ENCODE peak calls at places on chromosomes 13 and 19, in nine cellular contexts. A, D, B, P, K, J, L, O and G are unnamed samples.

GRCh38 chr13:96991072-96991471 is 3.2 kb downstream of the OXGR1 start:
- DNase-seq in L (no peak), J (no peak), P (no peak), B (no peak), O (no peak), K (no peak), A (no peak), D (no peak), G (no peak)

GRCh38 chr13:109778102-109778542 is 8.3 kb downstream of the IRS2 start:
- DNase-seq in L (no peak), A (no peak), J (peak), D (no peak), K (no peak), P (no peak), B (peak), O (peak), G (no peak)

GRCh38 chr19:15170345-15170744 is 30.4 kb downstream of the NOTCH3 start:
- DNase-seq in K (no peak), A (no peak), D (no peak), O (no peak), B (no peak), L (no peak), P (no peak), J (no peak), G (no peak)

GRCh38 chr13:20311022-20311421 is 78.9 kb upstream of the GJB6 start:
- DNase-seq in L (no peak), D (no peak), J (no peak), A (no peak), P (no peak), B (no peak), O (no peak), K (no peak), G (no peak)

GRCh38 chr19:49058592-49058991 is 1.0 kb upstream of the CGB7 start:
- DNase-seq in O (peak), L (no peak), A (no peak), D (peak), P (no peak), J (peak), K (no peak), B (peak), G (no peak)

GRCh38 chr13:67148219-67148583 is 81.9 kb downstream of the PCDH9 start:
- DNase-seq in O (peak), A (no peak), J (peak), K (no peak), L (no peak), D (no peak), B (peak), P (no peak), G (peak)

GRCh38 chr13:41643502-41643901 is 186.2 kb downstream of the RGCC start:
- DNase-seq in B (no peak), J (no peak), P (no peak), A (no peak), L (no peak), K (no peak), O (no peak), D (no peak), G (no peak)

GRCh38 chr19:7434391-7434790 is 54.4 kb downstream of the PEX11G start:
- DNase-seq in K (no peak), O (no peak), L (no peak), P (no peak), J (no peak), A (no peak), D (no peak), B (no peak), G (no peak)

GRCh38 chr19:15928321-15928720 is 6.0 kb downstream of the CYP4F11 start:
- DNase-seq in J (no peak), B (no peak), P (no peak), A (no peak), O (no peak), K (no peak), D (no peak), L (no peak), G (no peak)

GRCh38 chr19:2332341-2333026 is 4.0 kb downstream of the SPPL2B start:
- DNase-seq in A (peak), J (no peak), D (no peak), K (peak), P (peak), L (no peak), B (no peak), O (no peak), G (no peak)

GRCh38 chr13:80297094-80297493 is 43.8 kb downstream of the SPRY2 start:
- DNase-seq in D (no peak), J (no peak), P (no peak), O (no peak), L (no peak), K (no peak), B (no peak), A (no peak), G (no peak)

GRCh38 chr19:45021971-45022370 is 16.9 kb upstream of the CLASRP start:
- DNase-seq in O (no peak), L (no peak), B (no peak), A (no peak), K (no peak), J (no peak), P (no peak), D (no peak), G (no peak)

GRCh38 chr19:43700368-43701015 is 15.4 kb upstream of the IRGC start:
- DNase-seq in L (no peak), J (peak), K (no peak), A (no peak), P (no peak), O (peak), B (peak), D (no peak), G (no peak)

GRCh38 chr13:28181413-28181812 is 43.1 kb downstream of the PAN3 start:
- DNase-seq in A (no peak), L (no peak), D (no peak), B (peak), K (no peak), O (peak), P (no peak), J (peak), G (no peak)

GRCh38 chr13:75481176-75482069 is 546 bp downstream of the TBC1D4 start:
- DNase-seq in K (no peak), P (peak), A (peak), J (no peak), D (peak), B (peak), L (no peak), O (peak), G (no peak)

GRCh38 chr13:98199480-98199879 is 22.4 kb upstream of the RNF113B start:
- DNase-seq in P (no peak), B (no peak), L (no peak), A (no peak), J (no peak), D (no peak), O (peak), K (no peak), G (no peak)

GRCh38 chr13:99422556-99423220 is 78.6 kb upstream of the TM9SF2 start:
- DNase-seq in K (no peak), P (no peak), D (no peak), A (no peak), B (no peak), L (no peak), O (no peak), J (no peak), G (no peak)

GRCh38 chr19:5345895-5346386 is 5.3 kb upstream of the PTPRS start:
- DNase-seq in P (no peak), D (no peak), B (peak), L (peak), O (peak), J (peak), A (no peak), K (no peak), G (peak)

GRCh38 chr13:39876258-39876657 is 220.8 kb downstream of the COG6 start:
- DNase-seq in K (no peak), J (peak), O (peak), L (no peak), D (no peak), P (no peak), B (peak), A (no peak), G (no peak)

GRCh38 chr19:29247051-29247450 is 34.1 kb upstream of the UQCRFS1 start:
- DNase-seq in B (no peak), D (no peak), K (no peak), O (no peak), P (no peak), L (no peak), A (no peak), J (no peak), G (no peak)

GRCh38 chr19:17352608-17353280 is 15.4 kb downstream of the GTPBP3 start:
- DNase-seq in L (no peak), J (no peak), D (no peak), P (no peak), O (peak), A (no peak), B (no peak), K (no peak), G (no peak)

GRCh38 chr13:83819156-83819555 is 63.1 kb downstream of the SLITRK1 start:
- DNase-seq in D (no peak), P (no peak), L (no peak), K (no peak), O (peak), A (no peak), B (peak), J (peak), G (no peak)

GRCh38 chr13:24038846-24039330 is 121.6 kb upstream of the SPATA13 start:
- DNase-seq in B (peak), K (no peak), O (peak), D (no peak), J (peak), A (no peak), P (no peak), L (no peak), G (no peak)